ENCODE peak calls at places on chromosomes 6 and 20, in nine cellular contexts. M, F, C, X, H, G, S, T and A are unnamed samples.

GRCh38 chr6:105834548-105834947 is 251.6 kb upstream of the PRDM1 start:
- DNase-seq in M (no peak), F (no peak), C (no peak), X (no peak), H (no peak), G (no peak), S (no peak), T (no peak), A (no peak)

GRCh38 chr6:107021786-107022185 is 6.2 kb upstream of the MTRES1 start:
- DNase-seq in M (no peak), F (no peak), C (no peak), X (no peak), H (no peak), G (no peak), S (no peak), T (no peak), A (no peak)

GRCh38 chr6:36545767-36546663 is 1.3 kb downstream of the STK38 start:
- DNase-seq in M (no peak), F (peak; percentile 41), C (no peak), X (peak; percentile 39), H (no peak), G (peak; percentile 40), S (no peak), T (peak; percentile 45), A (peak; percentile 33)

GRCh38 chr6:144284474-144284752 is 722 bp upstream of the UTRN start:
- DNase-seq in M (no peak), F (no peak), C (no peak), X (no peak), H (no peak), G (no peak), S (no peak), T (no peak), A (no peak)

GRCh38 chr6:52946301-52946700 is 36.8 kb upstream of the GSTA3 start:
- DNase-seq in M (no peak), F (no peak), C (no peak), X (no peak), H (no peak), G (no peak), S (no peak), T (no peak), A (no peak)

GRCh38 chr6:82362144-82362543 is 1.5 kb upstream of the TPBG start:
- DNase-seq in M (no peak), F (no peak), C (no peak), X (no peak), H (no peak), G (no peak), S (no peak), T (no peak), A (no peak)

GRCh38 chr20:45008521-45009049 is 42.3 kb downstream of the STK4 start:
- DNase-seq in M (no peak), F (no peak), C (no peak), X (no peak), H (no peak), G (no peak), S (no peak), T (no peak), A (no peak)

GRCh38 chr20:53346266-53346665 is 247.4 kb downstream of the ZNF217 start:
- DNase-seq in M (no peak), F (no peak), C (no peak), X (no peak), H (no peak), G (no peak), S (no peak), T (no peak), A (no peak)

GRCh38 chr20:24027229-24027628 is 38.6 kb upstream of the GGTLC1 start:
- DNase-seq in M (peak; percentile 54), F (no peak), C (peak; percentile 85), X (peak; percentile 75), H (peak; percentile 62), G (no peak), S (no peak), T (peak; percentile 77), A (no peak)

GRCh38 chr6:11096109-11096508 is 2.5 kb downstream of the SMIM13 start:
- DNase-seq in M (no peak), F (no peak), C (peak; percentile 12), X (no peak), H (no peak), G (no peak), S (peak; percentile 56), T (peak; percentile 78), A (no peak)

GRCh38 chr6:152310371-152310954 is 326.7 kb downstream of the SYNE1 start:
- DNase-seq in M (no peak), F (no peak), C (peak; percentile 58), X (peak; percentile 56), H (peak; percentile 14), G (no peak), S (no peak), T (no peak), A (no peak)

GRCh38 chr6:34065470-34066283 is 80.2 kb downstream of the GRM4 start:
- DNase-seq in M (peak; percentile 48), F (no peak), C (no peak), X (no peak), H (no peak), G (no peak), S (no peak), T (no peak), A (no peak)

GRCh38 chr6:73579851-73580246 is 59.0 kb upstream of the EEF1A1 start:
- DNase-seq in M (no peak), F (no peak), C (no peak), X (no peak), H (no peak), G (no peak), S (no peak), T (peak; percentile 93), A (no peak)

GRCh38 chr6:148451690-148452089 is 109.1 kb downstream of the SASH1 start:
- DNase-seq in M (no peak), F (no peak), C (peak; percentile 62), X (no peak), H (no peak), G (no peak), S (no peak), T (no peak), A (no peak)

GRCh38 chr6:166612471-166612881 is 14.6 kb downstream of the RPS6KA2 start:
- DNase-seq in M (no peak), F (no peak), C (no peak), X (no peak), H (no peak), G (no peak), S (no peak), T (no peak), A (no peak)

GRCh38 chr6:83984411-83984810 is 49.2 kb upstream of the MRAP2 start:
- DNase-seq in M (no peak), F (no peak), C (no peak), X (no peak), H (no peak), G (no peak), S (no peak), T (no peak), A (no peak)

GRCh38 chr6:160132297-160132637 is 10.7 kb downstream of the SLC22A1 start:
- DNase-seq in M (no peak), F (peak; percentile 29), C (no peak), X (no peak), H (no peak), G (no peak), S (no peak), T (no peak), A (no peak)

GRCh38 chr20:57686931-57687652 is 22.7 kb downstream of the PMEPA1 start:
- DNase-seq in M (no peak), F (no peak), C (no peak), X (no peak), H (no peak), G (peak; percentile 54), S (no peak), T (no peak), A (no peak)

GRCh38 chr6:6333498-6333897 is 13.0 kb upstream of the F13A1 start:
- DNase-seq in M (no peak), F (no peak), C (no peak), X (no peak), H (no peak), G (no peak), S (no peak), T (no peak), A (no peak)

GRCh38 chr6:48099713-48100675 is 11.0 kb downstream of the PTCHD4 start:
- DNase-seq in M (no peak), F (no peak), C (no peak), X (no peak), H (no peak), G (no peak), S (no peak), T (no peak), A (no peak)

GRCh38 chr20:21514553-21515251 is 838 bp upstream of the NKX2-2 start:
- DNase-seq in M (no peak), F (peak; percentile 33), C (no peak), X (no peak), H (no peak), G (peak; percentile 63), S (no peak), T (no peak), A (no peak)

GRCh38 chr6:1575213-1576041 is 34.3 kb upstream of the FOXC1 start:
- DNase-seq in M (peak; percentile 33), F (no peak), C (no peak), X (no peak), H (no peak), G (no peak), S (no peak), T (peak; percentile 59), A (no peak)

GRCh38 chr6:160137989-160138835 is 16.6 kb downstream of the SLC22A1 start:
- DNase-seq in M (no peak), F (peak; percentile 72), C (peak; percentile 41), X (peak; percentile 57), H (peak; percentile 39), G (peak; percentile 75), S (peak; percentile 8), T (peak; percentile 84), A (no peak)

GRCh38 chr6:119137194-119138072 is 59.0 kb upstream of the FAM184A start:
- DNase-seq in M (no peak), F (no peak), C (no peak), X (no peak), H (no peak), G (no peak), S (no peak), T (peak; percentile 64), A (no peak)

GRCh38 chr6:51322505-51322904 is 503.8 kb downstream of the TFAP2B start:
- DNase-seq in M (no peak), F (no peak), C (no peak), X (no peak), H (no peak), G (no peak), S (no peak), T (no peak), A (no peak)

GRCh38 chr20:48155231-48155630 is 369.9 kb upstream of the SULF2 start:
- DNase-seq in M (no peak), F (no peak), C (no peak), X (no peak), H (no peak), G (no peak), S (no peak), T (no peak), A (peak; percentile 39)

GRCh38 chr6:70133246-70133645 is 169.6 kb downstream of the COL9A1 start:
- DNase-seq in M (no peak), F (no peak), C (no peak), X (no peak), H (no peak), G (no peak), S (no peak), T (no peak), A (no peak)

GRCh38 chr6:113385020-113385431 is 472.1 kb upstream of the MARCKS start:
- DNase-seq in M (no peak), F (no peak), C (no peak), X (no peak), H (no peak), G (no peak), S (no peak), T (no peak), A (no peak)

GRCh38 chr6:90411292-90411781 is 114.7 kb upstream of the BACH2 start:
- DNase-seq in M (no peak), F (peak; percentile 69), C (peak; percentile 60), X (no peak), H (peak; percentile 30), G (peak; percentile 72), S (no peak), T (no peak), A (no peak)